ENCODE peak calls at places on chromosomes 12 and 14, in eight cellular contexts. C is RWPE1, J is WTC11, A is kidney, R is epithelial cell of esophagus, N is Caco-2, Q is cardiac muscle cell, U is IMR-90. Y is an unnamed sample.

GRCh38 chr14:75025082-75025481 is 22.4 kb downstream of the EIF2B2 start:
- DNase-seq in Q (no peak), U (peak; percentile 69), R (peak; percentile 55), C (no peak), N (no peak), J (no peak), A (no peak), Y (no peak)

GRCh38 chr12:13980548-13981295 is 680 bp downstream of the GRIN2B start:
- DNase-seq in N (peak; percentile 62), A (no peak), J (peak; percentile 44), Q (peak; percentile 31), C (no peak), R (no peak), U (no peak), Y (no peak)

GRCh38 chr12:13278249-13278787 is 81.8 kb downstream of the EMP1 start:
- DNase-seq in N (peak; percentile 67), C (peak; percentile 72), A (peak; percentile 88), J (peak; percentile 83), Q (peak; percentile 87), R (peak; percentile 64), U (peak; percentile 58), Y (peak; percentile 74)

GRCh38 chr12:130126023-130126432 is 36.2 kb upstream of the FZD10 start:
- DNase-seq in U (no peak), J (no peak), R (peak; percentile 76), A (no peak), C (peak; percentile 75), Q (no peak), N (no peak), Y (no peak)

GRCh38 chr14:80973918-80974317 is 18.5 kb downstream of the TSHR start:
- DNase-seq in R (peak; percentile 23), A (no peak), U (no peak), Q (no peak), C (no peak), J (no peak), N (no peak), Y (no peak)

GRCh38 chr12:95723693-95724384 is 66.7 kb downstream of the NTN4 start:
- DNase-seq in J (no peak), C (no peak), A (no peak), U (no peak), N (no peak), R (no peak), Q (no peak), Y (no peak)

GRCh38 chr14:81400852-81401251 is 728 bp upstream of the STON2 start:
- DNase-seq in R (peak; percentile 98), Q (no peak), C (peak; percentile 69), A (no peak), J (no peak), N (peak; percentile 69), U (peak; percentile 51), Y (no peak)

GRCh38 chr12:99005601-99006000 is 360.5 kb downstream of the APAF1 start:
- DNase-seq in U (no peak), J (no peak), A (no peak), R (no peak), C (no peak), N (no peak), Q (no peak), Y (no peak)

GRCh38 chr12:1758887-1759286 is 61.5 kb upstream of the LRTM2 start:
- DNase-seq in J (no peak), C (no peak), Q (no peak), N (no peak), U (peak; percentile 54), A (no peak), R (no peak), Y (no peak)

GRCh38 chr12:52442600-52443061 is 8.5 kb upstream of the KRT75 start:
- DNase-seq in C (peak; percentile 83), A (no peak), J (peak; percentile 60), N (peak; percentile 34), U (peak; percentile 74), Q (peak; percentile 61), R (peak; percentile 95), Y (no peak)

GRCh38 chr14:70811578-70811977 is 2.3 kb upstream of the MAP3K9 start:
- DNase-seq in J (no peak), N (peak; percentile 13), Q (no peak), U (no peak), C (no peak), R (no peak), A (no peak), Y (no peak)

GRCh38 chr14:51862171-51862838 is 1.9 kb downstream of the GNG2 start:
- DNase-seq in U (peak; percentile 19), C (no peak), R (no peak), Q (no peak), A (no peak), J (no peak), N (no peak), Y (no peak)

GRCh38 chr14:89607453-89607852 is 190.4 kb upstream of the FOXN3 start:
- DNase-seq in Q (no peak), N (no peak), J (no peak), U (peak; percentile 40), C (no peak), R (no peak), A (no peak), Y (no peak)

GRCh38 chr12:38921025-38921677 is 15.8 kb upstream of the CPNE8 start:
- DNase-seq in J (peak; percentile 53), N (peak; percentile 70), A (no peak), U (no peak), R (peak; percentile 90), Q (peak; percentile 69), C (peak; percentile 54), Y (no peak)

GRCh38 chr14:60266021-60266937 is 17.3 kb downstream of the PPM1A start:
- DNase-seq in U (no peak), J (peak; percentile 24), Q (no peak), N (peak; percentile 54), C (peak; percentile 45), A (no peak), R (peak; percentile 47), Y (no peak)
- TF ChIP-seq CTCF in U (peak; percentile 40), J (peak; percentile 42), Q (peak; percentile 63), N (peak; percentile 59), C (peak; percentile 32), A (peak; percentile 29), R (peak; percentile 75), Y (no peak)

DNA sequence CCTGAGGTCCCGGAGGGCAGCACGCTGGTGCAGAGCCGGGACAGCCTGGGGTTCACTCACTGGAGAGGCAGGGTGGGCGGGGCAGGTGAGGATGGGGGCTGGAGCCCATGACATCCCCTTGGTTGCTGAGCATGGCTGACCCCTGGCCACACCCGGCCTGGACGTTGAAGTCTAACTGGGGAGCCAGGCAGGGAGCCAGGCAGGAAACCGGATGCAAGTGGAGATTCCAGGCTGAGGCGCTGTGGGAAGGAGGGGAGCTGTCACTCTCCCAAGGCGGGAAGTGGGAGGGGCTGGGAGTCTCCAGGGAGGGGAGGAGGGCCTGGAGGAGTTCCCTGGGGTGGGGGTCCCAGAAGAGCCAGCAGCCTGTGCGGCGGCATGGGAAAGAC is 7.7 kb upstream of the INF2 start:
- DNase-seq in C (peak; percentile 83), R (peak; percentile 74), N (peak; percentile 42), J (peak; percentile 86), Q (peak; percentile 80), A (peak; percentile 96), U (peak; percentile 81), Y (no peak)
- TF ChIP-seq CTCF in C (no peak), R (no peak), N (no peak), J (no peak), Q (peak; percentile 1), A (no peak), U (no peak), Y (no peak)

GRCh38 chr12:88725592-88726143 is 145.4 kb upstream of the KITLG start:
- DNase-seq in A (no peak), R (no peak), N (no peak), Q (no peak), C (no peak), U (no peak), J (no peak), Y (no peak)
- TF ChIP-seq CTCF in A (no peak), R (no peak), N (no peak), Q (no peak), C (no peak), U (no peak), J (no peak), Y (no peak)

GRCh38 chr12:22121224-22121623 is 75.2 kb downstream of the CMAS start:
- DNase-seq in A (no peak), J (peak; percentile 75), C (no peak), U (no peak), R (peak; percentile 16), Q (no peak), N (peak; percentile 65), Y (no peak)
- TF ChIP-seq CTCF in A (no peak), J (peak; percentile 54), C (no peak), U (no peak), R (peak; percentile 41), Q (no peak), N (peak; percentile 68), Y (no peak)

GRCh38 chr14:94636744-94637412 is 24.7 kb downstream of the SERPINA3 start:
- DNase-seq in J (no peak), C (no peak), U (no peak), R (no peak), A (no peak), N (peak; percentile 58), Q (peak; percentile 47), Y (no peak)
- TF ChIP-seq CTCF in J (no peak), C (no peak), U (peak; percentile 13), R (no peak), A (no peak), N (peak; percentile 58), Q (peak; percentile 17), Y (no peak)

DNA sequence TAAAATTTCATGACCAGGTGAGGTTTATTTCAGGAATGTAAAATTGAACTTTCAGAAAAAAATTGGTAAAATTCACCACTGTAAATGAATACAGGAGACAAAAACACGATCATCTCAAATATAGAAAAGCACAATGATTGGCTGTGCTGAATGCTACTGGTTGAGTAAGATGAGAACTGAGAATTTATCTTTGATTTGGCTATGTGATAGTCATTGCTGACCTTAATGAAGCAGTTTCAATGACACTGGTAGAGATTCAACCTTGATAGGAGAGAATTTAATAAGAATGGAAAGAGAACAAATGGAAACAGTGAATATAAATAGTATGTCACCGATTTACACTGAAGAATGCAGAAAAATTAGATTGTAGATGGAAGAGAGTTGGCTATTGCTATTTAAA is 6.4 kb upstream of the PMCH start:
- DNase-seq in N (no peak), Q (no peak), J (no peak), U (no peak), R (no peak), A (no peak), C (no peak), Y (no peak)
- TF ChIP-seq CTCF in N (no peak), Q (no peak), J (no peak), U (no peak), R (no peak), A (no peak), C (no peak), Y (no peak)